ENCODE peak calls at places on chromosomes 4 and X, in ten cellular contexts. P is dorsolateral prefrontal cortex, R is Right ventricle myocardium superior, X is GM03348, Y is T-helper 9 cell, K is HCT116, L is SW 1271, E is stomach, G is A549, Q is mesothelial cell of epicardium. I is an unnamed sample.

GRCh38 chr4:33831667-33832066 is 2412.6 kb downstream of the ARAP2 start:
- DNase-seq in L (peak; percentile 14), P (no peak), G (no peak), R (no peak), Y (no peak), E (no peak), K (no peak), Q (no peak), X (peak; percentile 13), I (no peak)

GRCh38 chr4:5051692-5052423 is 578 bp downstream of the STK32B start:
- DNase-seq in Q (no peak), K (no peak), G (peak; percentile 33), P (peak; percentile 43), X (peak; percentile 46), L (no peak), R (peak; percentile 53), E (peak; percentile 38), Y (no peak), I (no peak)

GRCh38 chrX:109632906-109633504 is 8.0 kb upstream of the KCNE5 start:
- DNase-seq in K (no peak), R (no peak), Y (no peak), L (no peak), Q (no peak), X (peak; percentile 40), P (no peak), G (peak; percentile 13), E (no peak), I (no peak)

GRCh38 chr4:14856076-14856926 is 146.0 kb upstream of the CPEB2 start:
- DNase-seq in Y (no peak), R (no peak), E (peak; percentile 58), L (peak; percentile 86), G (peak; percentile 65), P (no peak), Q (no peak), X (peak; percentile 83), K (peak; percentile 86), I (no peak)

GRCh38 chr4:66927937-66928336 is 617.4 kb downstream of the CENPC start:
- DNase-seq in L (no peak), Y (no peak), G (no peak), Q (no peak), P (no peak), E (no peak), K (no peak), R (no peak), X (no peak), I (peak; percentile 98)

GRCh38 chr4:8524595-8525382 is 55.4 kb upstream of the GPR78 start:
- DNase-seq in R (no peak), Q (no peak), G (no peak), P (peak; percentile 63), E (no peak), Y (no peak), K (no peak), L (no peak), X (peak; percentile 64), I (no peak)

GRCh38 chrX:114626323-114626722 is 42.4 kb downstream of the HTR2C start:
- DNase-seq in P (no peak), K (no peak), Y (no peak), X (peak; percentile 28), G (peak; percentile 2), Q (no peak), L (no peak), R (no peak), E (no peak), I (no peak)

GRCh38 chr4:60847614-60848013 is 352.5 kb upstream of the ADGRL3 start:
- DNase-seq in Y (no peak), E (no peak), Q (no peak), K (no peak), R (no peak), L (no peak), G (no peak), X (no peak), P (no peak), I (no peak)

GRCh38 chr4:95120456-95120855 is 362.7 kb downstream of the BMPR1B start:
- DNase-seq in L (no peak), E (no peak), K (no peak), G (no peak), X (no peak), R (no peak), Y (no peak), P (no peak), Q (no peak), I (no peak)

GRCh38 chr4:78336093-78336943 is 215.3 kb upstream of the ANXA3 start:
- DNase-seq in Q (no peak), R (no peak), X (no peak), P (no peak), G (no peak), E (no peak), K (no peak), L (no peak), Y (no peak), I (peak; percentile 52)

GRCh38 chrX:41300758-41301437 is 33.1 kb upstream of the DDX3X start:
- DNase-seq in Q (no peak), X (peak; percentile 8), K (no peak), L (no peak), G (no peak), Y (no peak), P (no peak), R (no peak), E (no peak), I (no peak)

GRCh38 chr4:25351777-25352421 is 25.2 kb upstream of the ANAPC4 start:
- DNase-seq in Y (no peak), X (peak; percentile 72), K (no peak), Q (no peak), G (no peak), P (no peak), R (no peak), L (peak; percentile 74), E (no peak), I (no peak)